ENCODE peak calls at places on chromosomes 16 and 17, in four cellular contexts. B, Y, F and U are unnamed samples.

GRCh38 chr17:74417178-74418045 is 14.5 kb upstream of the GPRC5C start:
- DNase-seq in F (peak), Y (no peak), B (no peak), U (no peak)

GRCh38 chr17:29583324-29584248 is 5.9 kb downstream of the GIT1 start:
- DNase-seq in B (no peak), F (no peak), Y (no peak), U (no peak)

GRCh38 chr16:72554935-72555334 is 383.0 kb upstream of the PMFBP1 start:
- DNase-seq in Y (no peak), F (no peak), B (no peak), U (no peak)

GRCh38 chr16:30490210-30490609 is 17.7 kb downstream of the ITGAL start:
- DNase-seq in F (no peak), B (no peak), Y (no peak), U (no peak)

GRCh38 chr17:28500712-28501379 is 5.3 kb upstream of the FOXN1 start:
- DNase-seq in B (peak), Y (peak), F (peak), U (no peak)

GRCh38 chr17:64223931-64224657 is 39.0 kb downstream of the TEX2 start:
- DNase-seq in Y (no peak), F (no peak), B (no peak), U (no peak)

GRCh38 chr17:16969931-16970906 is 1.7 kb downstream of the TNFRSF13B start:
- DNase-seq in Y (no peak), B (no peak), F (no peak), U (no peak)

GRCh38 chr17:58339775-58340622 is 11.4 kb upstream of the TSPOAP1 start:
- DNase-seq in Y (no peak), F (no peak), B (no peak), U (no peak)

GRCh38 chr16:56781565-56781964 is 51.6 kb downstream of the NUP93 start:
- DNase-seq in B (no peak), Y (no peak), F (no peak), U (no peak)

GRCh38 chr16:87276091-87276561 is 41.1 kb downstream of the C16orf95 start:
- DNase-seq in F (no peak), Y (no peak), B (no peak), U (no peak)

GRCh38 chr17:17724307-17724921 is 43.2 kb downstream of the RAI1 start:
- DNase-seq in Y (no peak), F (no peak), B (peak), U (no peak)

GRCh38 chr16:85687651-85688471 is 893 bp downstream of the GINS2 start:
- DNase-seq in Y (peak), F (no peak), B (no peak), U (no peak)

GRCh38 chr16:12655530-12655929 is 148.2 kb downstream of the CPPED1 start:
- DNase-seq in B (no peak), F (no peak), Y (no peak), U (no peak)

GRCh38 chr17:59155439-59156177 is at the start of gene PRR11:
- DNase-seq in F (no peak), B (peak), Y (peak), U (peak)

GRCh38 chr16:2425008-2425518 is 4.2 kb upstream of the CCNF start:
- DNase-seq in Y (peak), F (no peak), B (no peak), U (no peak)

GRCh38 chr17:65332375-65332774 is 195.2 kb downstream of the RGS9 start:
- DNase-seq in Y (no peak), B (no peak), F (no peak), U (no peak)

GRCh38 chr17:61405686-61406542 is 6.3 kb downstream of the TBX2 start:
- DNase-seq in B (peak), F (no peak), Y (no peak), U (no peak)

GRCh38 chr17:36197389-36197708 is 791 bp upstream of the CCL3L1 start:
- DNase-seq in B (no peak), F (no peak), Y (no peak), U (no peak)

GRCh38 chr16:8892101-8892575 is 10.0 kb downstream of the LITAFD start:
- DNase-seq in B (no peak), F (peak), Y (no peak), U (no peak)

GRCh38 chr17:57354669-57355068 is 98.3 kb downstream of the MSI2 start:
- DNase-seq in Y (no peak), B (no peak), F (no peak), U (no peak)

GRCh38 chr16:8611886-8612595 is 9.5 kb upstream of the METTL22 start:
- DNase-seq in B (no peak), Y (no peak), F (no peak), U (no peak)

GRCh38 chr16:63315229-63315628 is 1279.0 kb upstream of the CDH8 start:
- DNase-seq in F (no peak), Y (no peak), B (no peak), U (no peak)

GRCh38 chr17:70654706-70655105 is 485.4 kb downstream of the KCNJ2 start:
- DNase-seq in Y (no peak), B (no peak), F (no peak), U (no peak)

GRCh38 chr17:70653850-70654249 is 484.5 kb downstream of the KCNJ2 start:
- DNase-seq in F (no peak), Y (no peak), B (no peak), U (no peak)

GRCh38 chr17:70658840-70659239 is 489.5 kb downstream of the KCNJ2 start:
- DNase-seq in Y (no peak), B (no peak), F (no peak), U (no peak)

GRCh38 chr17:70658324-70658723 is 489.0 kb downstream of the KCNJ2 start:
- DNase-seq in Y (no peak), F (no peak), B (no peak), U (no peak)

GRCh38 chr17:70655179-70655578 is 485.8 kb downstream of the KCNJ2 start:
- DNase-seq in F (no peak), Y (no peak), B (no peak), U (no peak)
- TF ChIP-seq SPI1 in F (no peak), Y (no peak), B (no peak), U (no peak)

GRCh38 chr17:76446449-76447231 is 6.3 kb downstream of the UBE2O start:
- DNase-seq in F (no peak), B (no peak), Y (peak), U (no peak)

GRCh38 chr17:76445697-76446448 is 7.1 kb downstream of the UBE2O start:
- DNase-seq in F (no peak), B (no peak), Y (no peak), U (no peak)

GRCh38 chr17:76444518-76445311 is 8.2 kb downstream of the UBE2O start:
- DNase-seq in Y (no peak), B (no peak), F (no peak), U (no peak)

GRCh38 chr17:76449126-76449525 is 3.8 kb downstream of the UBE2O start:
- DNase-seq in F (no peak), Y (no peak), B (no peak), U (no peak)

GRCh38 chr17:76447931-76448652 is 4.9 kb downstream of the UBE2O start:
- DNase-seq in B (no peak), F (no peak), Y (no peak), U (no peak)
- TF ChIP-seq SPI1 in B (no peak), F (no peak), Y (no peak), U (no peak)

GRCh38 chr16:66918355-66918754 is 330 bp downstream of the CDH16 start:
- DNase-seq in F (no peak), Y (no peak), B (no peak), U (no peak)
- TF ChIP-seq SPI1 in F (no peak), Y (no peak), B (no peak), U (no peak)

GRCh38 chr17:47728214-47728877 is 4.7 kb upstream of the TBX21 start:
- DNase-seq in B (no peak), F (no peak), Y (no peak), U (no peak)
- TF ChIP-seq SPI1 in B (no peak), F (no peak), Y (no peak), U (no peak)

GRCh38 chr17:33202796-33203195 is 90.3 kb downstream of the ASIC2 start:
- DNase-seq in F (no peak), Y (no peak), B (no peak), U (no peak)

GRCh38 chr17:33201255-33201654 is 91.8 kb downstream of the ASIC2 start:
- DNase-seq in F (no peak), B (no peak), Y (peak), U (no peak)

GRCh38 chr17:33200116-33200515 is 93.0 kb downstream of the ASIC2 start:
- DNase-seq in B (no peak), Y (no peak), F (no peak), U (no peak)

GRCh38 chr17:33202011-33202410 is 91.1 kb downstream of the ASIC2 start:
- DNase-seq in F (no peak), Y (no peak), B (no peak), U (no peak)

GRCh38 chr17:33200587-33200986 is 92.5 kb downstream of the ASIC2 start:
- DNase-seq in B (no peak), Y (peak), F (no peak), U (no peak)
- TF ChIP-seq SPI1 in B (no peak), Y (no peak), F (no peak), U (no peak)

GRCh38 chr16:13902677-13903076 is 17.3 kb upstream of the ERCC4 start:
- DNase-seq in F (no peak), Y (no peak), B (no peak), U (no peak)
- TF ChIP-seq SPI1 in F (no peak), Y (no peak), B (no peak), U (no peak)

DNA sequence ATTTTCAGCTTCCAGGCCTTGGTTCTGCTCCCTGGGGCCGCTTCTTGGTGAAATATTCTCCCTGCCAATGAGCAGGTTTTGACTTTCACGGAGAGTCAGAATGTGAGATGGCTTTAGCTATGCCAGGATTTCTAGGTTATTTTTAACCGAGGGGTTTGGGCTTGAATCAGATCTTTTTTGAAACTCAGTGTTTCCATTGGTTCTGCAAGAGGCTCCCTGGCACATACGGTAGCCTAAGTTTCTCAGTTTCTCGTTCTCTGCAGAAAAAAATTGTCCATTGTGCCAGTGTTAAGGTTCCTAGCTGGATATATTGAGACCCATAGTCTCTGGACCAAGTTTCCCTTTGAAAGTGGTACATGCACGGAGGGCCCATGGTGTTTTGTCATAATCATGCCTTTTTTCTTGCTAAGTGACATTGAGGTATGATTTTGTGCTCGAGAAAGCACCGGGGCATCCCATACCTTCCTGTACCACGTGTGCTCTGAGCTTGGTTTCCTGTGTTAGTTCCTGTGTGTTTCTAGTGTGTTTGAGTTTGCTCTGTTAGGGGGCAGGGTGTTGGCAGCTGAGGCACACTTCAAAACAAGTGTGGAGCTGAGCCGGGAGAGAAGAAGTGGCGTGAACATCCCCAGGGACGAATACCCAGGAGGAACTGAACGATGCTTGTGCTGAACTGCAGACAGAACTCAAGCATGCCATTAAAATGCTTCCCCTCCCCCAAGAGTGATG is 127.2 kb downstream of the HS3ST3B1 start:
- DNase-seq in B (no peak), Y (no peak), F (peak), U (no peak)
- TF ChIP-seq SPI1 in B (no peak), Y (no peak), F (no peak), U (no peak)

GRCh38 chr17:48998557-48999440 is 1.6 kb downstream of the IGF2BP1 start:
- DNase-seq in F (no peak), B (no peak), Y (peak), U (peak)
- TF ChIP-seq SPI1 in F (no peak), B (no peak), Y (no peak), U (no peak)

GRCh38 chr16:1349351-1349750 is 2.3 kb downstream of the TSR3 start:
- DNase-seq in B (no peak), F (no peak), Y (no peak), U (no peak)

GRCh38 chr16:1351582-1352362 is at the start of the genes GNPTG and TSR3:
- DNase-seq in F (peak), B (peak), Y (peak), U (peak)

GRCh38 chr16:1350691-1351090 is 987 bp downstream of the TSR3 start:
- DNase-seq in B (no peak), F (no peak), Y (no peak), U (no peak)

GRCh38 chr16:1349951-1350350 is 1.7 kb downstream of the TSR3 start:
- DNase-seq in B (no peak), F (no peak), Y (no peak), U (no peak)

DNA sequence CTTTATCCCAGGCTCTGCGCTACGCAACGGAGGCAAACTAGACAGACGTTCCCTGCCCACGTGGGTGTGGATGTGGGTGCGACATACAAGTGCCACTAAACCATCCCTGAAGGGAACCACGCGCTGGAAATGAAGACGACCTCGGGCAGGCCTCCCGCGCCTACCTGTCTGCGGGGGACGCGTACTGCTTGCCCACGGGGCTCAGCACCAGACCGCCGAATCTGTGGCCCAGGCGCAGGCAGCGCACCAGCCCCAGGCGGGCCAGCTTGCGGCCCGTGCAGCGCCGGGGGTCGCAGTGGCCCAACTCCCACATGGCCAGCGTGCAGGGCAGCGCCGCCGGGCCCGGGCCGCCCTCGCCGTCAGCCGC is 480 bp downstream of the TSR3 start:
- DNase-seq in B (no peak), Y (no peak), F (no peak), U (no peak)
- TF ChIP-seq SPI1 in B (no peak), Y (no peak), F (no peak), U (no peak)